ENCODE peak calls at places on chromosomes 16 and 17, in eight cellular contexts. Q is thoracic aorta, I is lower leg skin, H is esophagus muscularis mucosa, O is AG04449, Y is astrocyte of the cerebellum, J is suprapubic skin, T is adrenal gland. K is an unnamed sample.

GRCh38 chr17:4204676-4205075 is 59.1 kb downstream of the ANKFY1 start:
- DNase-seq in Q (no peak), I (peak; percentile 70), H (no peak), O (peak; percentile 99), Y (peak; percentile 82), J (peak; percentile 74), T (peak; percentile 81), K (peak; percentile 99)

GRCh38 chr16:14057878-14058382 is 13.2 kb upstream of the MRTFB start:
- DNase-seq in Q (peak; percentile 12), I (no peak), H (no peak), O (no peak), Y (peak; percentile 8), J (no peak), T (no peak), K (no peak)

GRCh38 chr17:60720763-60721531 is 43.3 kb downstream of the BCAS3 start:
- DNase-seq in Q (no peak), I (peak; percentile 25), H (peak; percentile 81), O (peak; percentile 37), Y (peak; percentile 72), J (no peak), T (no peak), K (peak; percentile 41)

GRCh38 chr16:19382887-19383816 is 34.5 kb upstream of the TMC5 start:
- DNase-seq in Q (no peak), I (no peak), H (no peak), O (no peak), Y (no peak), J (no peak), T (no peak), K (no peak)

GRCh38 chr16:31181102-31181830 is 1.3 kb downstream of the FUS start:
- DNase-seq in Q (no peak), I (peak; percentile 48), H (no peak), O (no peak), Y (no peak), J (peak; percentile 79), T (peak; percentile 56), K (no peak)

GRCh38 chr17:40935624-40936023 is 1.8 kb downstream of the KRT23 start:
- DNase-seq in Q (no peak), I (no peak), H (no peak), O (no peak), Y (no peak), J (no peak), T (no peak), K (no peak)

GRCh38 chr17:80938556-80938955 is 53.1 kb upstream of the CHMP6 start:
- DNase-seq in Q (no peak), I (no peak), H (no peak), O (no peak), Y (no peak), J (no peak), T (peak; percentile 9), K (no peak)

GRCh38 chr17:62870581-62870964 is 62.5 kb upstream of the MARCHF10 start:
- DNase-seq in Q (no peak), I (no peak), H (no peak), O (no peak), Y (no peak), J (no peak), T (no peak), K (no peak)

GRCh38 chr16:49825006-49825405 is 30.9 kb downstream of the ZNF423 start:
- DNase-seq in Q (no peak), I (no peak), H (no peak), O (no peak), Y (no peak), J (no peak), T (no peak), K (no peak)

DNA sequence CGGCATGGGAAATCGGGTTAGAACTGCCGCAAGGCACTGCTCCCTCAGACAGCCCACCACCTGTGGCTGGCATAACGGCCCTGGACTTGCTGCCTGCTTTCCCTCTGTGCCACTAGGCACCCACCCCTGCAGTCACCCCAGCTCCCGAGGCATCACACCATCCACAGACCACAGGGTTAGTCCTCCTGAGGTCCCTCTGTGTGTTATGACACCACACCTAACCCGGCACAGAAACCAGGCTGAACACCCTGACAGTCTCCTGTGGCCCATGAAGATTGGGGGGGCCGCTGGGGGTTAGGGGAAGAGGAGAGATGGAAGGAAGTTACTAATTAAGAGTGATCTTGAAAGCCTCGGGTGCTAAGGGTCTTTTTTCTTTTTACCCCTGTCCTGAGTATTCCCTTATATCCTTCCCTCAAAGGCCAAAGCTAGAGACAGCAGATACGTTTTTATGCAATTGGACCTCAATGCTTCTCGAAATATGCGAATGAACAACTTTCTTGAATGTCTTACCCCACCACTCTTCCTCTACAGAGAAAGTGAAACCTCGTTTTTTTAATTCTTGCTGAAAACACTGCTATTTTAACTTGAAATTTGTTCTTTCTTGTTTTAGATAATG is 7.0 kb downstream of the CYTH1 start:
- DNase-seq in Q (no peak), I (no peak), H (no peak), O (no peak), Y (no peak), J (peak; percentile 52), T (no peak), K (no peak)
- H3K4me3 ChIP-seq in Q (peak overlapping the region; percentile 30), I (no peak overlapping the region), H (peak overlapping the region; percentile 5), O (no peak overlapping the region), Y (no peak overlapping the region), J (peak overlapping the region; percentile 0), T (no peak overlapping the region), K (no peak overlapping the region)

DNA sequence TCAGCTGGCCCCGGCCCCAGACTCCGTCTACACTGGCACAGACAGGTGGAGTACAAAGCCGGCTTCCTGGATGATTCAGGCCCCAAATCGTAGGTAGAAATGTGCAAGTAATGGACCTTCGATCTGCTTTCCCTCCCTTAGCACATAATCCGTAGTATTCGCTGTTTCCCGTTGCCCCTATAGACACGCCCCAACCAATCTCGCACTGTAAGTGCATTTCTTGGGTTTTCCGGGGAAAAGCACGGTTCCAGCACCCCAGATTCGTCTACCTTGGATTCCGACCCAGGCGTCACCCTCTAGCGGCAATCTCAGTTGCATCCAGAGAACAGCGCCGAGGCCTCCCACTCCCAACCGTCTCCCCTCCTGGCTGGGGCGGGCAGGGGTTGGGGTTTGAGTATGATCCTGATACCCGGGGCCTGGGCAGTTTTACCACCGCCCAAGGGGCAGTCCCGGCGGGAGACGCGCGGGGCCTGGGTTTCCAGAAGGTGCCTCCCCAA is 12.1 kb upstream of the FOXF1 start:
- DNase-seq in Q (no peak), I (no peak), H (no peak), O (no peak), Y (no peak), J (no peak), T (no peak), K (no peak)
- TF ChIP-seq CTCF in Q (no peak), I (no peak), H (peak; percentile 12), O (peak; percentile 8), Y (peak; percentile 29), J (no peak), T (no peak), K (peak; percentile 18)

DNA sequence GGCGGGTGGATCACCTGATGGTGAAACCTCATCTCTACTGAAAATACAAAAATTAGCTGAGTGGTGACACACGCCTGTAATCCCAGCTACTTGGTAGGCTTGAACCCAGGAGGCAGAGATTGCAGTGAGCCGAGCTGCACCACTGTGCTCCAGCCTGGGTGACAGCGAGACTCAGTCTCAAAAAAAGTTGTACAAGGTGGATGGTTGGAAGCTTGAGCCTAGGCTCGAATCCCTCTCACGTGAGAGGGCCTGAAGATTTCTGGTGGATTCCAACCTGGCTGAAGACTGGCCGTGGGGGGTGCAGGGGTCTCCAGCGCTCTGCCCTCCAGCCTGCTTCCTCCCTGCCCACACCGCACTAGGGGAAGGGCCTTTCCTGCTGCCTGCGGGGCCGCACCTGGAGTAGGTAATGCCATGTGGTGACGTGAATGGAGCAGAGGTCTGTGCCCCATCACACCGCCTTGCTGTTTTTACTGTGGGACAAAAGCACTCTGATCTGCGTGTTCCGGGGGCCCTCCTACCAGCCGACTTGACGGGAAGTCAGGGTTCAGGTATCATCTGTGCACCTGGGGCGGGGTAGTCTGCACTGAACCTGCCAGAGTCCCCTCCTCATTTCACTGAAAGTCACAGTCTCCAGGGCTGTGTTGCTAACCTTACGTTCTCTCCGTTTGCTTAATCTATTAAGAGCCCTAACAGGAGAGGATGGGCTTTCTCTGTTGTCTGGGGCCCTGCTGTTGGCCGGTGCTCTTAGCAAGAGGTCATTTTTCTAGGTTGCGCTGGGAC is 4.2 kb downstream of the RPL13 start:
- DNase-seq in Q (no peak), I (no peak), H (no peak), O (no peak), Y (no peak), J (no peak), T (no peak), K (no peak)
- H3K4me3 ChIP-seq in Q (no peak overlapping the region), I (no peak overlapping the region), H (no peak overlapping the region), O (no peak overlapping the region), Y (no peak overlapping the region), J (no peak overlapping the region), T (no peak overlapping the region), K (no peak overlapping the region)

GRCh38 chr17:75864448-75864871 is 9.3 kb upstream of the WBP2 start:
- DNase-seq in Q (no peak), I (peak; percentile 75), H (no peak), O (no peak), Y (peak; percentile 69), J (peak; percentile 88), T (peak; percentile 38), K (no peak)
- TF ChIP-seq CTCF in Q (no peak), I (no peak), H (no peak), O (no peak), Y (no peak), J (no peak), T (no peak), K (no peak)

GRCh38 chr16:75104836-75105235 is 11.7 kb downstream of the LDHD start:
- DNase-seq in Q (no peak), I (no peak), H (no peak), O (no peak), Y (no peak), J (peak; percentile 58), T (no peak), K (no peak)

GRCh38 chr16:75106351-75107274 is 10.0 kb downstream of the LDHD start:
- DNase-seq in Q (no peak), I (no peak), H (no peak), O (no peak), Y (no peak), J (peak; percentile 51), T (no peak), K (no peak)

GRCh38 chr16:75107505-75107904 is 9.1 kb downstream of the LDHD start:
- DNase-seq in Q (no peak), I (no peak), H (no peak), O (no peak), Y (no peak), J (peak; percentile 58), T (no peak), K (no peak)

GRCh38 chr16:75103994-75104393 is 12.6 kb downstream of the LDHD start:
- DNase-seq in Q (no peak), I (no peak), H (no peak), O (no peak), Y (no peak), J (no peak), T (no peak), K (no peak)

DNA sequence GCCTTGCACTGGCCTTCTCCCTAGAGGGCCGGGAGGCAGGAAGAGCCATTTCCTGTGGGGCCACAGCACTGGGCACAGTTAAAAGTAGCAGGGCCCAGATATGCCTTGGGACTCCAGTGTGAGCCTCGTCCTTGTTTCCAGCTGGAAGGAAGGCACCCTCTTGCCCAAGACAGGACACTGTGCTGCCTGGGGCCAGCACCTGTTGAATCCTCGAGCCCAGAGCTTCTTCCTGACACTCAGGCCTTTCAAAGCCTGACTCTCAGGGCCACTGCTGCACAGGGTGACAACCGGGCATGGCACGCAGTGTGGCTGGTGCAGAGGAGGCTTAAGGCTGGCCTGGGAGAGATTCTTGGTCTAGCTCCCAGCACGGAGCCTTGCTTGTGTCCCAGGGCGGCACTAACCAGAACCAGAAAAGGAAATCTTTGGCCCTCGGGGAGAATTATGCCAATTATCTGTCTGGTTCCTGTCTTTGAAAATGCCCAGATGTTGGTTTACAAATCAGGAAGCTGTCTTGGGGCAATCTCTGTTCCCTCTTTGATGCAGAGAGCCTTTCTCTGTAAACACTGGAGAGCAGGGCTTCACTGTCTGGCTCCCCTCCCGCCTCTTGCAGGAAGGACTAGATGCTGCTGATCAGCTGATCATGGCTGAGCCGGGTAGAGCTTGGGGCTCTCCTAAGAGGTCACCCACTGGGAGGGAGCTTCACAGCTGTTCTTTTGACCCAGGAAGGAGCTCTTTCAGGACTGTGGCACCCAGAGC is 11.1 kb downstream of the LDHD start:
- DNase-seq in Q (no peak), I (peak; percentile 64), H (no peak), O (no peak), Y (no peak), J (peak; percentile 69), T (no peak), K (no peak)
- H3K4me3 ChIP-seq in Q (no peak overlapping the region), I (no peak overlapping the region), H (no peak overlapping the region), O (no peak overlapping the region), Y (no peak overlapping the region), J (no peak overlapping the region), T (no peak overlapping the region), K (no peak overlapping the region)

K was measured in AG09309.